ENCODE peak calls at places on chromosomes 1 and 21, in six cellular contexts. J, F, P, E, U and I are unnamed samples.

GRCh38 chr1:41432481-41433280 is 51.8 kb downstream of the EDN2 start:
- DNase-seq in J (peak), F (peak), P (peak), E (peak), U (peak), I (peak)

GRCh38 chr1:171583581-171584194 is 38.4 kb upstream of the MYOCOS start:
- DNase-seq in J (peak), F (no peak), P (no peak), E (no peak), U (no peak), I (peak)

GRCh38 chr1:23530750-23531651 is at the start of gene E2F2:
- DNase-seq in J (peak), F (no peak), P (peak), E (peak), U (peak), I (peak)

GRCh38 chr1:244154528-244154881 is 103.4 kb downstream of the ZBTB18 start:
- DNase-seq in J (no peak), F (no peak), P (no peak), E (no peak), U (no peak), I (no peak)

GRCh38 chr1:8281843-8282509 is 35.9 kb upstream of the SLC45A1 start:
- DNase-seq in J (peak), F (no peak), P (no peak), E (no peak), U (no peak), I (peak)

GRCh38 chr1:67682659-67683197 is 2.3 kb upstream of the GADD45A start:
- DNase-seq in J (peak), F (no peak), P (no peak), E (no peak), U (peak), I (peak)

GRCh38 chr1:52917156-52917555 is 4.4 kb downstream of the ECHDC2 start:
- DNase-seq in J (no peak), F (no peak), P (no peak), E (no peak), U (no peak), I (no peak)

GRCh38 chr1:97356309-97356708 is 564.5 kb downstream of the DPYD start:
- DNase-seq in J (no peak), F (no peak), P (no peak), E (no peak), U (no peak), I (no peak)

GRCh38 chr1:198577444-198577843 is 37.0 kb upstream of the ATP6V1G3 start:
- DNase-seq in J (peak), F (no peak), P (no peak), E (no peak), U (peak), I (peak)

GRCh38 chr21:43362306-43362927 is 64.5 kb downstream of the SIK1 start:
- DNase-seq in J (peak), F (no peak), P (peak), E (peak), U (peak), I (peak)

GRCh38 chr21:15006594-15007230 is 58.1 kb downstream of the NRIP1 start:
- DNase-seq in J (no peak), F (no peak), P (no peak), E (no peak), U (no peak), I (no peak)

GRCh38 chr21:15004721-15005370 is 60.0 kb downstream of the NRIP1 start:
- DNase-seq in J (peak), F (no peak), P (no peak), E (no peak), U (no peak), I (no peak)

GRCh38 chr21:15003463-15004135 is 61.2 kb downstream of the NRIP1 start:
- DNase-seq in J (no peak), F (no peak), P (no peak), E (no peak), U (no peak), I (no peak)

GRCh38 chr21:15007716-15008296 is 57.0 kb downstream of the NRIP1 start:
- DNase-seq in J (no peak), F (no peak), P (no peak), E (no peak), U (no peak), I (no peak)

GRCh38 chr21:15005391-15005790 is 59.4 kb downstream of the NRIP1 start:
- DNase-seq in J (peak), F (peak), P (no peak), E (peak), U (peak), I (peak)
- H3K4me3 ChIP-seq in J (peak), F (no peak), P (peak), E (peak), U (no peak), I (peak)

GRCh38 chr21:36427502-36427901 is 42.3 kb downstream of the CHAF1B start:
- DNase-seq in J (no peak), F (no peak), P (no peak), E (no peak), U (no peak), I (no peak)
- H3K4me3 ChIP-seq in J (no peak), F (no peak), P (no peak), E (no peak), U (no peak), I (no peak)

DNA sequence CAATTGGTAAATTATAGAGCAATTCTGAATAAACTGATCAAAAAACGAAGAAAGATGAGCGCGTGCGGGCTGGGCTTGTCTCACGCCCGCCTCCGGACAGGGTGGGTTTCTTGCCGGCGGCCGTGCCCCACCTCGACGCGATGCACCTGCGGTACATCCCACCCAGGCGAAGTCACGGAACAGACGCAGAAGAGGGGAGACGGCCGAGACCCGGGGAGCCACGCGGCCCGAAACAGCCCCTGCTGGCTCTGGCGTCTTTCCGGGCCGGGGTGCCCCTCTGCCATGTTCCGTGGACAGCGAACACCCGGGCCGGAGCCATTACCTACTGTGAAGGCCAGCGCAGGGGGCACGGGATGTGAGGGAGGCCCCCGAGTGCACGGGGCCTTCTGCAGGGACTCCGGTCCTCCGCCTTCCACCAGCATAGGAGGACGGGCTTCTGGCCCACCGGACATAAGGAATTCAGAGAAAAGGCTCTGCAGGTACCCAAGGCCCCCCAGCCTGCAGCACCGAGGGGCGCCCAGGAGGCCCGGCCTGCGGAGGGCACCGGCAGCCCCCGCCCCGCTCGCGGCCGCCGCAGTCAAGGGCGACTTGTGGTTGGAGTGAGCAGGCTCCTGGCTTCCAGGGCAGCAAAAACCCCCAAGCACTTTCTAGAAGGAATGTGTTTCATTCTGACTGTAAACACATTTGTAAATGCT is 7.6 kb upstream of the C1QTNF12 start:
- DNase-seq in J (no peak), F (no peak), P (no peak), E (no peak), U (no peak), I (no peak)
- H3K4me3 ChIP-seq in J (no peak), F (no peak), P (no peak), E (no peak), U (no peak), I (no peak)

DNA sequence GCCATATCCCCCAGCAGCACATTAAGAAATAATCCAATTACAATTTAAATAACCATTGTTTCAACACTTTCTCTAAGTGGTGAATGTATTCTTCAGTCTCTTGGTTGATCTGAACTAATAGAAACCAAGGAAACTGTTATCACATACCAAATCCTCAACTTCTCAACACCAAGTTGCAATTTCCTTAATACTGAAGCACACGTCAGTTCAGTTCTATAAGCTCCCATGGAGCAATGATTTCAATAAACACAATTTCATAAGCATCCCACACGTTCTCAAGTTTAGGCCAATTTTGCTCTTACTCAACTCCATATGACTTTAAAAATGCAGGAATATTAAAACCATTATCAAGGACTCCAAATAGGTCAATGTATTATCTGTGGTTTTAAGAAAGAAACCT is 5.8 kb upstream of the ERG start:
- DNase-seq in J (no peak), F (no peak), P (no peak), E (no peak), U (no peak), I (peak)
- H3K4me3 ChIP-seq in J (no peak), F (no peak), P (no peak), E (no peak), U (no peak), I (no peak)

GRCh38 chr1:51303315-51303714 is 27.0 kb downstream of the TTC39A start:
- DNase-seq in J (no peak), F (no peak), P (no peak), E (no peak), U (no peak), I (no peak)

GRCh38 chr1:51302746-51303145 is 27.6 kb downstream of the TTC39A start:
- DNase-seq in J (no peak), F (no peak), P (no peak), E (no peak), U (no peak), I (no peak)

GRCh38 chr1:51304360-51304759 is 26.0 kb downstream of the TTC39A start:
- DNase-seq in J (no peak), F (no peak), P (no peak), E (no peak), U (no peak), I (no peak)

GRCh38 chr1:51302270-51302669 is 28.1 kb downstream of the TTC39A start:
- DNase-seq in J (no peak), F (no peak), P (no peak), E (no peak), U (no peak), I (no peak)

GRCh38 chr1:51303751-51304196 is 26.6 kb downstream of the TTC39A start:
- DNase-seq in J (peak), F (no peak), P (no peak), E (no peak), U (peak), I (peak)
- H3K4me3 ChIP-seq in J (no peak), F (no peak), P (no peak), E (no peak), U (no peak), I (no peak)

GRCh38 chr21:34017127-34017961 is 56.0 kb upstream of the MRPS6 start:
- DNase-seq in J (no peak), F (no peak), P (no peak), E (no peak), U (no peak), I (peak)
- H3K4me3 ChIP-seq in J (no peak), F (no peak), P (no peak), E (no peak), U (no peak), I (no peak)

GRCh38 chr1:35222322-35223108 is 29.6 kb upstream of the SFPQ start:
- DNase-seq in J (peak), F (no peak), P (peak), E (no peak), U (no peak), I (peak)
- H3K4me3 ChIP-seq in J (no peak), F (no peak), P (no peak), E (no peak), U (no peak), I (no peak)

GRCh38 chr1:159171254-159171687 is at the start of gene CADM3:
- DNase-seq in J (no peak), F (no peak), P (peak), E (no peak), U (no peak), I (no peak)
- H3K4me3 ChIP-seq in J (no peak), F (peak), P (peak), E (no peak), U (no peak), I (no peak)

DNA sequence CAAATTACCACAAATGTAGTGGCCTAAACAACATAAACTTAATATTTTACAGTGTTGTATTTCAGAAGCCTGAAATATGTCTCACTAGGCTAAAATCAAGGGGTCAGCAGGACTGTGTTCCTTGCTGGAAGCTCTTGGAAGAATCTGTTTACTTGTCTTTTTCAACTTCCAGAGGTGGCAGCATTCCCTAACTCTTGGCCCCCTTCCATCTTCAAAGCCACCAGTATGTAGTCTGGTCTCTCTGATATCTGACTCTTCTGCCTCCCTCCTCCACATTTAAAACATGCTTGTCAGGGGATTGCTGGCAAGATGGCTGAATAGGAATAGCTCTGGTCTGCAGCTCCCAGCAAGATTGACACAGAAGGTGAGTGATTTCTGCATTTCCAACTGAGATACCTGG is 567.5 kb downstream of the PLA2G4A start:
- DNase-seq in J (peak), F (no peak), P (no peak), E (no peak), U (peak), I (peak)
- H3K4me3 ChIP-seq in J (no peak), F (no peak), P (no peak), E (no peak), U (no peak), I (no peak)

DNA sequence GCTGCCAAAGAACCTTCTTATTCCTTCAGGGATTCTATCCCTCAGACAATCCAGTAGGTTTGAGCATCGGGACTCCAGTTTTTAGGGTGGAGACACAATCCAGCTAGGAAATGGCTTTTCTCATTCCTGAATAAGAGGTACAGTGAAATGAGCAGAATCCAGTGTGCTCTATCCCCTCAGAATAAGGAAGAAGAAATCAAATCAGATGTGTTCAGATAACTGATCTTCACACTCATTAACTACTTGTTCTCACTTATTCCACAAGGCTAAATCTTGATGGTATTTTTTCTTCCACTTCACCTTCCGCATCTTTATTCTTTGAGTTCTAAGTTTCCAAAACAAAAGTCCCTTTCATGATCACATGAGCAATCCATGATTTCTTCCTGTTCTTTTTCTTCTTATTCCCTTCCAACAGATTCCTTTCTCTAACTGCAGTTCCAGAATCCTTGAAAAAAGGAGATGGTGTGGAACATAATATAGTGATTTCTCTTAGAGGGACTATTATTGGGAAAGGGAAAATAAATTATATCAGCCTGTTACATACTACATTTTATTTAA is 1.7 kb downstream of the SYT11 start:
- DNase-seq in J (no peak), F (no peak), P (no peak), E (no peak), U (peak), I (no peak)
- H3K4me3 ChIP-seq in J (peak), F (peak), P (peak), E (no peak), U (peak), I (no peak)